ENCODE peak calls at places on chromosome 11, in ten cellular contexts. C is WERI-Rb-1, S is GM06990, Z is body of pancreas, B is MM.1S, P is dorsolateral prefrontal cortex, T is GM23338, M is lower lobe of right lung, V is kidney, A is PC-3. X is an unnamed sample.

GRCh38 chr11:110525883-110526282 is 96.1 kb downstream of the FDX1 start:
- DNase-seq in Z (peak; percentile 43), V (no peak), C (no peak), P (no peak), A (peak; percentile 14), M (no peak), T (no peak), S (no peak), B (peak; percentile 51), X (no peak)

GRCh38 chr11:48172818-48173609 is 43.6 kb upstream of the OR4B1 start:
- DNase-seq in B (peak; percentile 47), Z (peak; percentile 77), P (peak; percentile 79), S (no peak), M (peak; percentile 57), T (peak; percentile 88), V (peak; percentile 75), A (peak; percentile 74), C (peak; percentile 72), X (no peak)

GRCh38 chr11:94545641-94546470 is 2.1 kb downstream of the FUT4 start:
- DNase-seq in M (no peak), P (no peak), A (no peak), C (no peak), S (no peak), B (no peak), Z (peak; percentile 13), V (no peak), T (peak; percentile 24), X (no peak)

GRCh38 chr11:130631119-130631518 is 182.7 kb downstream of the ADAMTS15 start:
- DNase-seq in C (no peak), T (no peak), V (no peak), A (peak; percentile 98), S (no peak), P (no peak), M (no peak), Z (no peak), B (no peak), X (peak; percentile 72)

GRCh38 chr11:119615003-119615878 is 113.8 kb downstream of the NECTIN1 start:
- DNase-seq in C (no peak), V (no peak), P (peak; percentile 78), M (no peak), A (peak; percentile 97), S (no peak), Z (peak; percentile 13), T (no peak), B (peak; percentile 8), X (peak; percentile 69)

GRCh38 chr11:128814856-128815705 is 52.0 kb downstream of the KCNJ1 start:
- DNase-seq in S (no peak), Z (peak; percentile 43), V (no peak), C (peak; percentile 77), B (no peak), M (no peak), A (peak; percentile 46), T (peak; percentile 98), P (no peak), X (peak; percentile 67)

GRCh38 chr11:14972581-14973490 is 685 bp upstream of the CALCA start:
- DNase-seq in A (no peak), T (peak; percentile 47), C (no peak), P (no peak), Z (no peak), S (no peak), M (no peak), B (no peak), V (no peak), X (no peak)

GRCh38 chr11:92211576-92212167 is 12.9 kb upstream of the FAT3 start:
- DNase-seq in V (peak; percentile 57), Z (peak; percentile 22), A (peak; percentile 45), C (peak; percentile 76), T (peak; percentile 63), B (no peak), P (peak; percentile 51), S (no peak), M (no peak), X (no peak)

GRCh38 chr11:63493127-63493526 is 2.2 kb upstream of the PLAAT5 start:
- DNase-seq in V (no peak), P (no peak), T (no peak), B (no peak), Z (no peak), M (no peak), S (no peak), C (no peak), A (no peak), X (no peak)

GRCh38 chr11:63491240-63491587 is 247 bp upstream of the PLAAT5 start:
- DNase-seq in A (no peak), S (no peak), M (no peak), C (no peak), T (no peak), Z (no peak), V (no peak), P (no peak), B (no peak), X (no peak)

GRCh38 chr11:63492441-63492840 is 1.5 kb upstream of the PLAAT5 start:
- DNase-seq in P (no peak), A (no peak), B (no peak), Z (no peak), V (no peak), C (no peak), M (no peak), T (no peak), S (no peak), X (no peak)

GRCh38 chr11:63490551-63491239 is at the start of gene PLAAT5:
- DNase-seq in Z (peak; percentile 57), C (no peak), B (no peak), S (no peak), V (peak; percentile 83), T (peak; percentile 81), P (peak; percentile 66), M (peak; percentile 64), A (no peak), X (no peak)

DNA sequence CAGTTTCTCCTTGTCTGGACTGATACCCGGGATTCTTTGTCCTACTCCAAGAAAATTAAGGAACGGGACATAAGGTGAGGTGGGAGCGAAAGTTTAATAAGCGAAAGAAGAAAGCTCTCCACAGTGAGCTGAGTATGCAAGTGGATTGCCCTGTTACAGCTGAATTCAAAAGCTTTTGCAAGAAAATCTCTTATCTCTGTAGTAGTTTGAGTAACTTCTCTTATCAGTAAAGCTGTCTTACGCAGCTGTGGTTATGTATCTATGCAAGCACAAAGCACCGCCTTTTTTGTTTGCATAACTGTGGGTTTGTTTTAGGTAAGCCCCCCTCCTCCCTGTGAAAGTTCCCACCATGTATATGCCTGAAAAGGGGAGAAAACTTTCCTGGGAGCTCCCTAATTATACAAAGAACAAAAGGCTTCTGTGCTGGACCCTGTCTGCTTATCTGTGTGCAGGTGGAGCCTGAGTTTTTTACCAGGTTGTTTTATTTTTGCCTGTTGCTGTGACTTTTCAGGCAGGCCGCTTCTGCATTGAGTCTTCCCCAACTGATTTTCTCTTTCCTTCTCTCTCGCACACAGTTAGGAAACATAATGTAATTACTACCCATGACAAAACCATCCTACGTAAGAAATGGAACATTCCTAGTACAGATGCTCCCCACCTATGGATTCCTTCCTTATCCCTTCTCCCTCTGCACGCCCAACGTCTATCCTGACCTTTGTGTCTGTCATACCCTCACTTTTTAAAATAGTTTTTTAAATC is 826 bp upstream of the PLAAT5 start:
- DNase-seq in B (no peak), S (no peak), Z (peak; percentile 71), C (no peak), A (no peak), P (no peak), V (no peak), T (peak; percentile 25), M (no peak), X (no peak)
- H3K4me3 ChIP-seq in B (no peak overlapping the region), S (no peak overlapping the region), Z (peak overlapping the region; percentile 53), C (no peak overlapping the region), A (no peak overlapping the region), P (peak overlapping the region; percentile 64), V (peak overlapping the region; percentile 61), T (peak overlapping the region; percentile 75), M (peak overlapping the region; percentile 56), X (peak overlapping the region; percentile 39)

GRCh38 chr11:1308745-1309497 is 511 bp downstream of the TOLLIP start:
- DNase-seq in S (peak; percentile 31), A (peak; percentile 12), P (no peak), B (no peak), V (peak; percentile 83), Z (no peak), C (no peak), T (peak; percentile 27), M (no peak), X (no peak)

GRCh38 chr11:1310772-1311468 is 1.5 kb upstream of the TOLLIP start:
- DNase-seq in T (no peak), V (no peak), M (no peak), Z (no peak), S (peak; percentile 66), B (no peak), A (no peak), C (no peak), P (no peak), X (no peak)

GRCh38 chr11:1310315-1310687 is 869 bp upstream of the TOLLIP start:
- DNase-seq in S (no peak), C (no peak), M (no peak), V (no peak), T (no peak), Z (no peak), A (no peak), P (no peak), B (peak; percentile 38), X (no peak)

GRCh38 chr11:1307998-1308744 is 1.3 kb downstream of the TOLLIP start:
- DNase-seq in T (no peak), C (no peak), S (no peak), M (no peak), V (no peak), A (peak; percentile 14), P (no peak), B (no peak), Z (peak; percentile 83), X (no peak)

GRCh38 chr11:1309498-1310314 is at the start of gene TOLLIP:
- DNase-seq in P (peak; percentile 98), V (peak; percentile 99), Z (peak; percentile 94), A (peak; percentile 92), S (peak; percentile 94), B (peak; percentile 96), T (peak; percentile 95), M (peak; percentile 97), C (peak; percentile 95), X (peak; percentile 48)
- TF ChIP-seq CTCF in P (peak; percentile 82), V (peak; percentile 43), Z (peak; percentile 46), A (peak; percentile 29), S (peak; percentile 40), B (peak; percentile 33), T (peak; percentile 32), M (peak; percentile 23), C (peak; percentile 26), X (peak; percentile 17)

DNA sequence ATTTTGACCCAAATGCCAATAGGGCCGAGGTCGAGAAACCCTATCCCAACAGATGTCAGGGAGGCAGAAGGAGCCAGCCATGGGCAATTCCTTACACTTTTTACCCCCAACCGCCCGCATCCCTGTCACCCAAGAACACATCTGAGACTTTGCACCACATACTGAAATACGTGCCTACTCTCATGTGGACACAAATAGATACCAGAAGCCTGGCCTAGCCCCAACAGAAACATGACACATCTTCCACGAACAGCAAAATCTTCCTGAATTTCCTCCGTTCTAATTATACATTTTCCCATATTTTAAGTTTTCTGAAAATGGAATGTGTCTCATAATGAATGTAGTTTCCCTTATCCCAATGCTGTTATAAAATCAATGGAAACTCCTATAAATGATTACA is 64.7 kb downstream of the SLC1A2 start:
- DNase-seq in A (no peak), V (no peak), T (no peak), P (no peak), S (no peak), Z (no peak), M (no peak), B (no peak), C (no peak), X (no peak)
- H3K4me3 ChIP-seq in A (no peak overlapping the region), V (no peak overlapping the region), T (no peak overlapping the region), P (no peak overlapping the region), S (no peak overlapping the region), Z (no peak overlapping the region), M (no peak overlapping the region), B (no peak overlapping the region), C (no peak overlapping the region), X (no peak overlapping the region)

GRCh38 chr11:73306977-73307322 is 1.1 kb upstream of the ARHGEF17 start:
- DNase-seq in P (no peak), T (no peak), S (no peak), V (no peak), B (no peak), A (no peak), Z (no peak), C (no peak), M (no peak), X (no peak)
- TF ChIP-seq CTCF in P (no peak), T (no peak), S (no peak), V (no peak), B (no peak), A (no peak), Z (no peak), C (no peak), M (no peak), X (no peak)